ENCODE peak calls at places on chromosomes 4 and X, in ten cellular contexts. W, Q, J, B, H, C, Y, E, F and S are unnamed samples.
A peak's percentile ranks its signal among the peaks of the same experiment; 100 is the strongest.

GRCh38 chr4:147381749-147382148 is 99.1 kb upstream of the EDNRA start:
- DNase-seq in J (no peak), Q (peak; percentile 34), C (no peak), W (no peak), F (no peak), H (no peak), Y (no peak), E (no peak), B (no peak), S (no peak)

GRCh38 chrX:22392176-22392814 is 119.6 kb downstream of the CBLL2 start:
- DNase-seq in F (no peak), C (no peak), E (no peak), J (no peak), W (no peak), Q (no peak), H (no peak), B (no peak), Y (no peak), S (no peak)

GRCh38 chr4:187603093-187603395 is 392.5 kb upstream of the ZFP42 start:
- DNase-seq in H (no peak), C (no peak), J (no peak), B (no peak), W (no peak), Q (no peak), F (no peak), Y (no peak), E (no peak), S (no peak)

GRCh38 chr4:118346495-118346894 is 6.3 kb downstream of the PRSS12 start:
- DNase-seq in J (no peak), B (no peak), Q (no peak), Y (no peak), H (no peak), W (no peak), E (no peak), F (no peak), C (no peak), S (no peak)

GRCh38 chr4:41658106-41658505 is 90.4 kb downstream of the PHOX2B start:
- DNase-seq in H (no peak), W (no peak), C (no peak), B (no peak), F (no peak), Y (no peak), E (no peak), Q (no peak), J (no peak), S (no peak)

GRCh38 chr4:118999919-119000318 is 111.3 kb downstream of the SYNPO2 start:
- DNase-seq in C (no peak), H (no peak), W (no peak), Q (no peak), F (no peak), E (no peak), B (no peak), Y (no peak), J (no peak), S (no peak)

GRCh38 chr4:79597266-79597665 is 189.2 kb upstream of the GK2 start:
- DNase-seq in F (no peak), W (no peak), B (no peak), Y (no peak), E (no peak), Q (no peak), J (no peak), C (no peak), H (no peak), S (no peak)

GRCh38 chrX:9148626-9149385 is 114.9 kb upstream of the FAM9B start:
- DNase-seq in Q (peak; percentile 69), B (no peak), H (no peak), E (no peak), J (no peak), C (no peak), F (no peak), W (no peak), Y (peak; percentile 11), S (no peak)

GRCh38 chr4:7819446-7819845 is 120.2 kb downstream of the AFAP1 start:
- DNase-seq in F (no peak), Q (no peak), H (no peak), W (no peak), B (no peak), E (no peak), Y (no peak), J (no peak), C (no peak), S (no peak)

GRCh38 chr4:153971878-153972277 is 183.0 kb upstream of the SFRP2 start:
- DNase-seq in E (no peak), Y (no peak), C (no peak), H (no peak), W (no peak), J (no peak), B (no peak), Q (no peak), F (no peak), S (no peak)

GRCh38 chr4:147596377-147596776 is 20.8 kb upstream of the TMEM184C start:
- DNase-seq in Y (no peak), W (no peak), E (no peak), B (no peak), F (no peak), H (no peak), J (no peak), C (no peak), Q (no peak), S (no peak)

GRCh38 chr4:86043755-86044592 is 315.9 kb downstream of the MAPK10 start:
- DNase-seq in B (peak; percentile 6), W (peak; percentile 27), J (no peak), Q (no peak), H (no peak), F (no peak), E (no peak), C (no peak), Y (peak; percentile 67), S (no peak)

GRCh38 chr4:142365386-142365785 is 480.7 kb downstream of the INPP4B start:
- DNase-seq in Q (no peak), Y (no peak), W (no peak), J (no peak), H (no peak), B (no peak), C (no peak), E (no peak), F (no peak), S (no peak)

GRCh38 chrX:57900961-57901360 is 9.3 kb downstream of the ZXDA start:
- DNase-seq in W (no peak), Q (no peak), H (no peak), F (no peak), J (no peak), E (no peak), Y (no peak), B (no peak), C (no peak), S (no peak)

GRCh38 chrX:17846045-17846444 is 15.1 kb downstream of the RAI2 start:
- DNase-seq in W (peak; percentile 32), F (no peak), H (no peak), Y (no peak), C (no peak), Q (no peak), J (no peak), B (no peak), E (no peak), S (no peak)

GRCh38 chr4:13980317-13980716 is 352.8 kb upstream of the BOD1L1 start:
- DNase-seq in C (no peak), W (no peak), E (no peak), Y (no peak), J (no peak), Q (no peak), H (no peak), B (no peak), F (no peak), S (no peak)

DNA sequence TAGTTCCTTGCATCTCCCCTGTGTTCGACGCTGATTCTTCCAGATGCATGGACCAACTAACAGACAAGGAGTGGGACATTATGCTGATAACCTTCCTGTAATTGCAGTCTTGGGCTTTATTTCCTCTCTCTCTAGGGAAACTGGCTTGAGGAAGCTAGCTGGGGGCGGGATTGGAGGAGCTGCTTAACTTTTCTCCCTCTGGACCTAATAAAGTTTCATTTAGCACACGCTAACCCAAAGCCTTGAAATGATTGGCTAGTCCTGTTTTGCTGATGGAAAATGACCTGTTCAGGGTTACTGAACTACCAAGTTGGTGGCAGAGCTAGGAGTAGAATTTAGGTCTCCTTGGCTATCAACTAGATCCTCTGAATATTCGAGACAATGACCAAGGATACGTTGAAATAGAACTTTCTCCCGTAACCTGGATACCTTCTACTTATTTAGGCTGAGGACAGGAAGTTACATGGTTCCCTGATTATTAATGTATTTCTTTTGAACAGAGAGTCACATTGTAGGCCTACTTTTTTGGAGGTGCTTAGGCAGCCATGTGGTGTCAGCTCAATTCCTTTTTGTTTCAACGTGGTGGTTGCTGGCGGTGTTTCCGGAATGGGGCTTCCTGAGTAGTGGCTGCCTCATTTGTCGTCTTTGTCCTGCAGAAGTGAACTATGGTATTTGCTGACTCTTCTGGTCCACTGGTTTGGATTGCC is 2.0 kb downstream of the PGK1 start:
- DNase-seq in C (no peak), J (no peak), B (no peak), F (peak; percentile 15), Y (no peak), E (no peak), H (no peak), Q (no peak), W (no peak), S (no peak)
- H3K27ac ChIP-seq in C (no peak overlapping the region), J (no peak overlapping the region), B (peak overlapping the region; percentile 94), F (peak overlapping the region; percentile 97), Y (peak overlapping the region; percentile 42), E (peak overlapping the region; percentile 97), H (peak overlapping the region; percentile 96), Q (no peak overlapping the region), W (peak overlapping the region; percentile 27), S (peak overlapping the region; percentile 96)

GRCh38 chrX:47992093-47992375 is 11.8 kb downstream of the ZNF182 start:
- DNase-seq in C (no peak), Q (no peak), B (no peak), J (no peak), F (no peak), Y (no peak), H (no peak), W (no peak), E (no peak), S (no peak)
- H3K9me3 ChIP-seq in C (no peaks in the 10 kb centered on the region), Q (peaks cover 49% of the 10 kb centered on the region), B (peaks cover 53% of the 10 kb centered on the region), J (no peaks in the 10 kb centered on the region), F (no peaks in the 10 kb centered on the region), Y (no peaks in the 10 kb centered on the region), H (peaks cover 5% of the 10 kb centered on the region), W (no peaks in the 10 kb centered on the region), E (no peaks in the 10 kb centered on the region), S (peaks cover 55% of the 10 kb centered on the region)

GRCh38 chr4:58313444-58313843 is 1203.3 kb upstream of the IGFBP7 start:
- DNase-seq in C (no peak), J (no peak), F (no peak), W (no peak), E (no peak), Q (no peak), Y (no peak), B (no peak), H (no peak), S (no peak)
- H3K4me1 ChIP-seq in C (no peaks in the 10 kb centered on the region), J (no peaks in the 10 kb centered on the region), F (no peaks in the 10 kb centered on the region), W (no peaks in the 10 kb centered on the region), E (no peaks in the 10 kb centered on the region), Q (no peaks in the 10 kb centered on the region), Y (no peaks in the 10 kb centered on the region), B (no peaks in the 10 kb centered on the region), H (no peaks in the 10 kb centered on the region), S (no peaks in the 10 kb centered on the region)

DNA sequence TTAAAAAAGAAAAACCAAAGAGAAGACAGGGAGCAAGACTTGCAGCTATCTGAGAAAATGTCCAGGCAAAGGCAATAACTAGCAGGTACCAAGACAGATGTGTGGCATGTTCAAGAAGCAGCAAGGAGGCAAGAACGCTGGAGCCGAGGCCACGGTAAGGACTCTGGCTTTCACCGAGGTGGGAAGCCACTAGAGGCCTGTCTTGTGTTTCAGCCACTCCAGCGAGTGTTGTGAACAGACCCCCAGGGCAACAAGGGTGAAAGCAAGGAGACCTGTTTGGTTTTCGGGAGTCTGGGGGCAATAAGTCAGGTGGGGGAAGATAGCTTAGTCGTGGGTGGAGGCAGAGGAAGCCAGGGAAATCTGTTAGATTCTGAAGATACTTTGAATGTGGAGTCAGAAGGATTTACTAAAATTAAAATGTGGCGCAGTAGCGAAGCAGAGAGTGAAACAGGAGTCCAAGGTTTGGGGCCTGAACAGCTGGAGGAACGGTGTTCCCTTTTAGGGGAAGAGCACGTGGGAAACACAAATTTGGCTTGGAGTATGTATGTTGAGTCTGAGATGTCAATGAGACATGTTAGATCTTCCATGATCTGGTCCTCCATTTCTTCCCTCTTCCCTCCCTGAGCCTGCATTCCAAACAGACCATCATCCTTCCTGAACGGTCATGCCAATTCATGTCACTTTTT is 3.1 kb downstream of the WDR1 start:
- DNase-seq in J (no peak), H (no peak), Y (no peak), B (no peak), F (no peak), E (no peak), Q (no peak), C (no peak), W (no peak), S (no peak)
- H3K27ac ChIP-seq in J (no peak overlapping the region), H (no peak overlapping the region), Y (no peak overlapping the region), B (no peak overlapping the region), F (peak overlapping the region; percentile 12), E (no peak overlapping the region), Q (no peak overlapping the region), C (peak overlapping the region; percentile 95), W (no peak overlapping the region), S (no peak overlapping the region)